ENCODE peak calls at places on chromosome 1, in eight cellular contexts. G, O, P, H, B, Q, D and A are unnamed samples.
A peak's percentile ranks its signal among the peaks of the same experiment; 100 is the strongest.

GRCh38 chr1:172163479-172164215 is 256.8 kb upstream of the C1orf105 start:
- DNase-seq in G (peak; percentile 52), O (no peak), P (no peak), H (no peak), B (no peak), Q (no peak), D (no peak), A (no peak)

GRCh38 chr1:199687321-199687720 is 340.2 kb upstream of the NR5A2 start:
- DNase-seq in G (peak; percentile 44), O (no peak), P (no peak), H (no peak), B (no peak), Q (no peak), D (no peak), A (no peak)

GRCh38 chr1:94543003-94543402 is 1.4 kb upstream of the F3 start:
- DNase-seq in G (peak; percentile 69), O (no peak), P (no peak), H (no peak), B (no peak), Q (no peak), D (no peak), A (no peak)

GRCh38 chr1:74771913-74772515 is 39.1 kb downstream of the TYW3 start:
- DNase-seq in G (peak; percentile 51), O (peak; percentile 45), P (no peak), H (peak; percentile 7), B (no peak), Q (no peak), D (no peak), A (no peak)

GRCh38 chr1:92404661-92405060 is 82.1 kb downstream of the GFI1 start:
- DNase-seq in G (peak; percentile 40), O (no peak), P (no peak), H (no peak), B (no peak), Q (no peak), D (no peak), A (no peak)

GRCh38 chr1:226384040-226384439 is 23.9 kb downstream of the PARP1 start:
- DNase-seq in G (no peak), O (no peak), P (no peak), H (no peak), B (no peak), Q (peak; percentile 44), D (no peak), A (peak; percentile 25)

GRCh38 chr1:160581970-160582369 is 2.7 kb upstream of the CD84 start:
- DNase-seq in G (no peak), O (no peak), P (no peak), H (no peak), B (no peak), Q (no peak), D (no peak), A (no peak)

GRCh38 chr1:5161372-5161771 is 507.0 kb downstream of the AJAP1 start:
- DNase-seq in G (no peak), O (no peak), P (no peak), H (no peak), B (no peak), Q (no peak), D (no peak), A (no peak)

GRCh38 chr1:207030522-207031009 is 2.0 kb downstream of the C1orf116 start:
- DNase-seq in G (no peak), O (no peak), P (no peak), H (no peak), B (no peak), Q (no peak), D (no peak), A (no peak)

GRCh38 chr1:56430141-56430839 is 149.1 kb downstream of the PLPP3 start:
- DNase-seq in G (no peak), O (no peak), P (no peak), H (no peak), B (no peak), Q (no peak), D (no peak), A (no peak)

GRCh38 chr1:226846801-226847200 is 23.6 kb upstream of the PSEN2 start:
- DNase-seq in G (no peak), O (no peak), P (no peak), H (no peak), B (no peak), Q (no peak), D (no peak), A (no peak)

GRCh38 chr1:8816306-8816705 is 1.1 kb downstream of the RERE start:
- DNase-seq in G (peak; percentile 53), O (no peak), P (no peak), H (no peak), B (no peak), Q (no peak), D (no peak), A (no peak)

GRCh38 chr1:153754266-153754665 is 20.9 kb upstream of the SLC27A3 start:
- DNase-seq in G (no peak), O (no peak), P (no peak), H (no peak), B (no peak), Q (no peak), D (no peak), A (no peak)

GRCh38 chr1:10664251-10664650 is 132.2 kb downstream of the CASZ1 start:
- DNase-seq in G (no peak), O (no peak), P (no peak), H (peak; percentile 54), B (no peak), Q (no peak), D (no peak), A (no peak)

GRCh38 chr1:10662090-10662688 is 134.3 kb downstream of the CASZ1 start:
- DNase-seq in G (no peak), O (no peak), P (no peak), H (no peak), B (no peak), Q (no peak), D (no peak), A (no peak)

GRCh38 chr1:10663668-10664035 is 132.8 kb downstream of the CASZ1 start:
- DNase-seq in G (peak; percentile 10), O (no peak), P (peak; percentile 81), H (peak; percentile 78), B (peak; percentile 75), Q (peak; percentile 93), D (peak; percentile 52), A (no peak)

GRCh38 chr1:10661453-10661852 is 135.0 kb downstream of the CASZ1 start:
- DNase-seq in G (no peak), O (no peak), P (no peak), H (no peak), B (no peak), Q (no peak), D (no peak), A (no peak)

DNA sequence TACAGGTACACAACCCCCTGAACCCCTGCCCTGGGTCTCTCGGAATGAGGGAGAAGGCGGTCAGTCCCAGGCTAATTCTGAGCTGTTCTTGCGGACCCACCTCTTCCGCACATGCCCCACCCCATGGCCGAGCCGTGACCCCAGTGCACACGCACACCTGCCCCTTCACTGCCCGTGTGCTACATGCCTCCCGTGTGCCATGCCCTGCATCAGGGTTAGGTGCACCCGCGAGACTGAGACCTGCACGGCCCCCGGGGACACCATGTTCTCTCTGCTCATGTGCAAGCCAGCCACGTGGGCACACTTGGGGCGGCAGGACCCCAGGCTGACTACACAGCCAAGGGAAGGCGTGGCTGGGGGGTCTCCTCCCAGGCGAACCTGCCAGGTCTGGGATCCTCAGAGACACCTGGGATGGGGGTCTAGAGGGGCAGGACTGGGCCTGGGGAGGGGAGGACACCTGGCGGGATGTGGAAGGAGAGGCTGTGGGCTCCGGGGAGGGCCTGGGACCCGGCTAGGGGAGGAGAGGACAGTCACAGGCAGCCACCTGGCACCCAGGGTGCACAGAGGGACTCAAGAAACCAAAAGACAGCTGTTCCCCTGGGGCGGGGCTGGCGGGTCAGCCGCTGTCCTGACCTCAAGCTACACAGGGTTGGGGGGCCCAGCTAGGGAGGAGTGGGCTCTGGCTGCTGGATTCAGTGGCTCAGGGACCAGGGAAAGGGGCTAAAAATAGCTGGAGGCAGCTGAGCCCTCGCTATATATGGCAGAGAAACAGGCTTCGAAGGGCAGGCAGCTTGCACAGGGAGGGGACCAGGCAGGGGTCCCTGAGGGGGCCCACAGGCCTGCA is 133.4 kb downstream of the CASZ1 start:
- DNase-seq in G (no peak), O (no peak), P (no peak), H (no peak), B (no peak), Q (no peak), D (no peak), A (no peak)
- TF ChIP-seq POLR2A in G (no peak), O (no peak), P (no peak), H (no peak), B (no peak), Q (no peak), D (no peak), A (no peak)

GRCh38 chr1:203043830-203044545 is 17.7 kb downstream of the PPFIA4 start:
- DNase-seq in G (no peak), O (no peak), P (no peak), H (no peak), B (no peak), Q (no peak), D (no peak), A (no peak)
- H3K4me3 ChIP-seq in G (no peak overlapping the region), O (no peak overlapping the region), P (no peak overlapping the region), H (no peak overlapping the region), B (no peak overlapping the region), Q (no peak overlapping the region), D (no peak overlapping the region), A (no peak overlapping the region)

GRCh38 chr1:30476911-30477459 is 246.4 kb downstream of the MATN1 start:
- DNase-seq in G (no peak), O (no peak), P (no peak), H (no peak), B (no peak), Q (peak; percentile 37), D (no peak), A (no peak)

GRCh38 chr1:30477588-30477987 is 245.8 kb downstream of the MATN1 start:
- DNase-seq in G (no peak), O (no peak), P (no peak), H (no peak), B (no peak), Q (peak; percentile 14), D (no peak), A (no peak)

GRCh38 chr1:30478799-30479198 is 244.6 kb downstream of the MATN1 start:
- DNase-seq in G (no peak), O (no peak), P (no peak), H (no peak), B (no peak), Q (peak; percentile 56), D (no peak), A (peak; percentile 43)

GRCh38 chr1:30478288-30478687 is 245.1 kb downstream of the MATN1 start:
- DNase-seq in G (no peak), O (no peak), P (no peak), H (no peak), B (no peak), Q (peak; percentile 22), D (no peak), A (peak; percentile 29)

DNA sequence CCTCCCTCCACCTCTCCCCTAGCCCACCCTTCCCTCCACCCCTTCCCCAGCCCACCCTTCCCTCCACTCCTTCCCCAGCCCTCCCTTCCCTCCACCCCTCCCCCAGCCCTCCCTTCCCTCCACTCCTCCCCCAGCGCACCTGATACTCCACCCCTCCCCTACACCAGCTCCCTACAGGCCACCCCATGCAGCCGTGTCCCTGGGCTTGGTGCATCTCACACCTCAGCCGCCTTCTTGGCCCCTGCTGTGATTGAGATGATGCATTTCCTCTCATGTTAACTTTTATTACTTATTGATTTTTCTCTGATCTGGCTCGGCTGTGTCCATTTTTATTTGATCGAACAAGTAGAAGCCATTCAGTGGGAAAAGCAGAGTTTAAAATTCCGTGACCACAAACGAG is 243.8 kb downstream of the MATN1 start:
- DNase-seq in G (no peak), O (no peak), P (no peak), H (no peak), B (no peak), Q (no peak), D (no peak), A (peak; percentile 61)
- TF ChIP-seq CTCF in G (no peak), O (no peak), P (no peak), H (no peak), B (no peak), Q (no peak), D (no peak), A (no peak)

GRCh38 chr1:19799233-19799876 is 361 bp downstream of the TMCO4 start:
- DNase-seq in G (peak; percentile 37), O (peak; percentile 52), P (peak; percentile 76), H (peak; percentile 85), B (peak; percentile 49), Q (peak; percentile 69), D (no peak), A (peak; percentile 25)
- TF ChIP-seq POLR2A in G (no peak), O (peak; percentile 46), P (no peak), H (peak; percentile 33), B (no peak), Q (no peak), D (no peak), A (no peak)